ENCODE peak calls at places on chromosomes 12 and 14, in eight cellular contexts. T is GM12878; U is IMR-90; Y is uterus; N is tibial nerve; B is CD4-positive, CD25-positive, alpha-beta regulatory T cell; H is thoracic aorta; M is cardiac muscle cell. G is an unnamed sample.

GRCh38 chr14:54805080-54805479 is 97.5 kb downstream of the GCH1 start:
- DNase-seq in M (peak; percentile 59), N (no peak), Y (no peak), B (no peak), U (no peak), T (no peak), H (no peak), G (no peak)

GRCh38 chr14:68548194-68549056 is 244.4 kb downstream of the ZFP36L1 start:
- DNase-seq in U (peak; percentile 98), B (no peak), T (no peak), H (peak; percentile 88), Y (peak; percentile 95), N (peak; percentile 83), M (peak; percentile 99), G (peak; percentile 86)

GRCh38 chr12:52798671-52799497 is 3.0 kb upstream of the KRT3 start:
- DNase-seq in N (no peak), H (no peak), M (no peak), T (no peak), B (no peak), Y (no peak), U (peak; percentile 9), G (peak; percentile 28)

GRCh38 chr14:28751467-28752058 is 15.0 kb upstream of the FOXG1 start:
- DNase-seq in H (no peak), Y (no peak), M (peak; percentile 75), N (no peak), U (peak; percentile 49), T (peak; percentile 7), B (no peak), G (peak; percentile 80)

GRCh38 chr14:71574976-71575375 is 357.3 kb upstream of the RGS6 start:
- DNase-seq in M (peak; percentile 89), T (no peak), H (no peak), B (no peak), Y (no peak), U (peak; percentile 92), N (no peak), G (peak; percentile 44)

GRCh38 chr14:50388256-50388931 is 8.3 kb downstream of the CDKL1 start:
- DNase-seq in M (no peak), Y (peak; percentile 41), H (no peak), N (no peak), U (no peak), B (no peak), T (no peak), G (peak; percentile 52)

GRCh38 chr14:69153848-69154208 is 909 bp upstream of the DCAF5 start:
- DNase-seq in N (peak; percentile 19), M (peak; percentile 27), H (no peak), T (no peak), B (no peak), U (no peak), Y (peak; percentile 26), G (peak; percentile 52)

GRCh38 chr12:86777335-86777734 is 521.1 kb upstream of the MGAT4C start:
- DNase-seq in M (peak; percentile 19), B (no peak), U (no peak), N (no peak), Y (no peak), H (peak; percentile 2), T (no peak), G (no peak)

GRCh38 chr12:57815177-57816000 is 3.1 kb downstream of the AVIL start:
- DNase-seq in T (no peak), M (no peak), N (no peak), U (no peak), Y (no peak), H (no peak), B (no peak), G (no peak)

GRCh38 chr12:64824130-64824499 is 332 bp upstream of the TBC1D30 start:
- DNase-seq in B (no peak), T (no peak), U (no peak), H (no peak), N (no peak), Y (no peak), M (peak; percentile 6), G (no peak)

GRCh38 chr14:29111554-29111953 is 345.0 kb downstream of the FOXG1 start:
- DNase-seq in N (no peak), B (no peak), U (no peak), T (no peak), M (no peak), H (no peak), Y (no peak), G (no peak)

GRCh38 chr14:57987051-57987450 is 121.2 kb upstream of the SLC35F4 start:
- DNase-seq in M (no peak), Y (no peak), N (no peak), H (no peak), B (no peak), T (no peak), U (no peak), G (no peak)

GRCh38 chr12:79844693-79845092 is 90.2 kb downstream of the PPP1R12A start:
- DNase-seq in Y (no peak), U (peak; percentile 91), M (peak; percentile 78), B (no peak), H (no peak), T (no peak), N (no peak), G (peak; percentile 25)

GRCh38 chr14:31208546-31209424 is 1.2 kb upstream of the HECTD1 start:
- DNase-seq in H (no peak), B (no peak), N (no peak), Y (no peak), M (no peak), T (no peak), U (no peak), G (no peak)

GRCh38 chr12:30962047-30962446 is 35.5 kb downstream of the TSPAN11 start:
- DNase-seq in T (no peak), M (no peak), H (no peak), N (no peak), U (no peak), Y (no peak), B (no peak), G (no peak)

GRCh38 chr14:26596722-26597030 is 1.2 kb downstream of the NOVA1 start:
- DNase-seq in U (peak; percentile 1), T (no peak), B (no peak), Y (peak; percentile 26), N (peak; percentile 21), H (no peak), M (peak; percentile 20), G (peak; percentile 11)

GRCh38 chr12:2092890-2093289 is 40.1 kb downstream of the CACNA1C start:
- DNase-seq in M (peak; percentile 50), B (no peak), U (peak; percentile 36), Y (no peak), H (peak; percentile 53), N (no peak), T (no peak), G (no peak)

GRCh38 chr12:96140110-96140509 is 54.1 kb upstream of the ELK3 start:
- DNase-seq in N (no peak), Y (no peak), H (no peak), U (peak; percentile 59), T (no peak), M (peak; percentile 46), B (no peak), G (peak; percentile 19)

GRCh38 chr14:98684486-98684885 is 587.5 kb downstream of the BCL11B start:
- DNase-seq in Y (no peak), U (no peak), B (no peak), M (no peak), H (no peak), N (no peak), T (no peak), G (no peak)

GRCh38 chr14:69719501-69719951 is 47.4 kb upstream of the SRSF5 start:
- DNase-seq in Y (peak; percentile 59), N (peak; percentile 58), B (no peak), U (peak; percentile 98), T (no peak), M (peak; percentile 99), H (no peak), G (peak; percentile 50)

GRCh38 chr12:116141110-116141832 is 136.2 kb downstream of the MED13L start:
- DNase-seq in B (no peak), U (no peak), N (no peak), M (peak; percentile 26), T (no peak), Y (no peak), H (no peak), G (no peak)
- H3K27ac ChIP-seq in B (no peak overlapping the region), U (no peak overlapping the region), N (no peak overlapping the region), M (no peak overlapping the region), T (no peak overlapping the region), Y (no peak overlapping the region), H (peak overlapping the region; percentile 59), G (no peak overlapping the region)

DNA sequence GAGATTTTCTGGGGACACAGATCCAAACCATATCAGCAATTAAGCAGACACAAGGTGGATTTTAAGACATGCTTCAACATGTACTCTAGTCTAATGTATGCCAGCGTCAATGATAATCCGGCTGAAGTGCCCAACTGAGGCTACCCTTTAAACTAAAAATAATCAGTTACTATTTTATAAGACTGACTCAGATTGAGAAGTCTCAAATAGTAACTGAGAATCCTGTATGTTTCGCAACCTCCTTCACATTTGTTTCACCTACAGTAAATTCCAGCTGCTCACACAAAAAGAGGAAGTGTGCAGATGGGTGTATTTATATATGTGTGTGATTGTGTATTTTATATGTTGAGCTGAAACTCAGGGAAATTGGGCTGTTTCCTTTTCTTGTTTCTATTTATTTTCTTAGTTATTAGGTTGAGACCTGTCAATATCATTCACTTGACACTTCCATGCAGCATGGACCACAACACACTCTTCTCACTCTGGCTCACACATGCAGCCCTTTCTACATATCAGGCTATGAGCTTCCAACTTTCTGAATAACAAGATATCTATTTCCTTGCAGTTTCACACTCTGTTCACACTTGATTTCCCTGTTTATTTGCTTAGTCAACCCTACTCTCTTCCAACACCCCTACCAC is 1224.9 kb upstream of the TMEM132C start:
- DNase-seq in Y (no peak), N (no peak), M (no peak), H (no peak), U (no peak), T (peak; percentile 88), B (no peak), G (no peak)
- H3K27ac ChIP-seq in Y (no peak overlapping the region), N (no peak overlapping the region), M (no peak overlapping the region), H (no peak overlapping the region), U (no peak overlapping the region), T (peak overlapping the region; percentile 78), B (no peak overlapping the region), G (no peak overlapping the region)

DNA sequence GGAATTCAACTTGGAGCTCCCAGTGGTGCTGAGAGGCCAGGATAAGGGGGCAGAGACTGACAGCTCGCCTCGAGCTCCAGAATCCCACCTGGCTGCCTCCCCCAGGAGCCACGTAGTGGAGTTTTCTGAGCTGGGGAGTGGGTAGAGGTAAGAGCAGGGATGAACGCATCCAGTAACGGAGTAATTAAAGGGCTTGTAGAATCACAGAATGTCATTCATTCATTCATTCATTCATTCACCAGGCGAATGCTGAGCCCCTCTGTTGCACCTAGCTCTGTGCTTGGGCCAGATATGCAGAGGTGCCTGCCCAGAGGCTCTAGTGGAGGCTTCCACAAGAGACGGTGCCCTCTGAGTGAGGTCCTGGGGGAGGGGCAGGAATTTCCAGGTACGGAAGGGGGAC is 8.1 kb downstream of the FAM181A start:
- DNase-seq in N (no peak), U (no peak), Y (no peak), M (no peak), T (no peak), B (no peak), H (no peak), G (no peak)
- H3K27ac ChIP-seq in N (no peak overlapping the region), U (no peak overlapping the region), Y (no peak overlapping the region), M (no peak overlapping the region), T (no peak overlapping the region), B (no peak overlapping the region), H (no peak overlapping the region), G (no peak overlapping the region)

DNA sequence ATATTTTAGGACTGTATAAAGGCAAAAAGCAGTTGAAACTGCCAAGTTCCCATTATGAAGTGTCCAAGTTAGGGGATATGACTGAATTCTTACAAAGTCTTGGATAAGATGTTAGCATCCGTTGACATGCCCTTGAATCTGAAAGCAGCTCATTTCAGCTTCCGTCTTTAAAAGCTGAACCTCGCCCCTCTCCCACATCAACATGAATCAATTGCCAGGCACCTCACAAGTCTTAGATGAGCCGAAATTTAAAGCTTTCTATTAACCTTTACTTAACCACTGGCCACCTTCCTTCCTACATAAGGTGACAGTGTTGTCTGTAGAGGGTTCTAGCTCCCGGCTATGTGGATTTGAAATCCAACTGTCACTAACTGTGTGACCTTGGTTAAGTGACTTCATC is 1.3 kb downstream of the PPP1CC start:
- DNase-seq in H (no peak), U (no peak), T (no peak), N (no peak), Y (no peak), M (peak; percentile 23), B (no peak), G (no peak)
- H3K27ac ChIP-seq in H (no peak overlapping the region), U (no peak overlapping the region), T (peak overlapping the region; percentile 63), N (peak overlapping the region; percentile 96), Y (peak overlapping the region; percentile 89), M (no peak overlapping the region), B (peak overlapping the region; percentile 85), G (no peak overlapping the region)